ENCODE peak calls at places on chromosomes 1 and 21, in nine cellular contexts. C is ACHN; O is heart left ventricle; B is cardiac fibroblast; S is stimulated activated CD4-positive, alpha-beta T cell treated with anti-CD3 and anti-CD28 coated beads, TNF-alpha, amount 100 ng/mL, for 4 hours; X is HEK293T; Q is stimulated activated CD8-positive, alpha-beta memory T cell treated with anti-CD3 and anti-CD28 coated beads, Interleukin-7, amount 100 ng/mL, for 1 hour; P is NAMALWA; W is renal cortical epithelial cell. H is an unnamed sample.

GRCh38 chr1:2199042-2199810 is 4.7 kb upstream of the FAAP20 start:
- DNase-seq in S (peak), O (peak), B (peak), X (peak), Q (peak), P (no peak), C (peak), W (peak), H (no peak)

GRCh38 chr1:53563609-53564008 is 104.4 kb downstream of the DMRTB1 start:
- DNase-seq in C (no peak), X (no peak), S (no peak), B (no peak), P (no peak), O (no peak), W (no peak), Q (no peak), H (no peak)

GRCh38 chr1:151251656-151252470 is 2.7 kb upstream of the PSMD4 start:
- DNase-seq in S (peak), O (peak), X (peak), Q (peak), C (peak), B (peak), W (peak), P (peak), H (no peak)

GRCh38 chr1:163834778-163835177 is 513.0 kb downstream of the NUF2 start:
- DNase-seq in S (no peak), B (peak), O (no peak), W (no peak), P (no peak), Q (no peak), C (no peak), X (no peak), H (no peak)

GRCh38 chr1:216314369-216315095 is 108.7 kb downstream of the USH2A start:
- DNase-seq in Q (no peak), C (no peak), X (no peak), S (no peak), P (no peak), B (peak), W (peak), O (no peak), H (no peak)

GRCh38 chr1:218299416-218299815 is 14.3 kb downstream of the RRP15 start:
- DNase-seq in C (peak), X (peak), P (peak), O (no peak), Q (no peak), W (peak), S (no peak), B (peak), H (no peak)

GRCh38 chr21:16594191-16594590 is 864.4 kb downstream of the USP25 start:
- DNase-seq in S (no peak), P (no peak), O (no peak), X (no peak), W (no peak), B (peak), C (no peak), Q (no peak), H (no peak)

GRCh38 chr1:200038645-200038986 is 11.1 kb downstream of the NR5A2 start:
- DNase-seq in X (no peak), O (no peak), P (no peak), B (no peak), W (no peak), C (no peak), Q (no peak), S (no peak), H (no peak)

GRCh38 chr1:59422921-59423575 is 126.2 kb downstream of the FGGY start:
- DNase-seq in X (no peak), P (no peak), W (peak), C (no peak), S (no peak), O (peak), B (peak), Q (no peak), H (no peak)

GRCh38 chr1:3491291-3492246 is 37.1 kb downstream of the ARHGEF16 start:
- DNase-seq in W (peak), Q (peak), C (peak), B (peak), P (peak), O (peak), S (peak), X (peak), H (peak)

GRCh38 chr1:226062558-226063361 is at the start of gene H3-3A:
- DNase-seq in X (peak), P (peak), B (peak), Q (peak), S (peak), O (peak), W (peak), C (peak), H (peak)

GRCh38 chr1:116544588-116545358 is 26.1 kb downstream of the CD58 start:
- DNase-seq in O (no peak), W (no peak), X (no peak), P (no peak), S (no peak), C (no peak), B (no peak), Q (no peak), H (no peak)

GRCh38 chr1:4076346-4076745 is 176.3 kb upstream of the C1orf174 start:
- DNase-seq in X (no peak), S (no peak), Q (no peak), B (no peak), O (no peak), C (no peak), P (no peak), W (no peak), H (no peak)

GRCh38 chr1:162696286-162696862 is 64.1 kb downstream of the DDR2 start:
- DNase-seq in Q (no peak), W (peak), S (no peak), C (no peak), O (peak), X (peak), B (peak), P (no peak), H (peak)

H was measured in osteocyte.